ENCODE peak calls at places on chromosomes 16 and 17, in seven cellular contexts. D, R, N, G, X, V and F are unnamed samples.
A peak's percentile ranks its signal among the peaks of the same experiment; 100 is the strongest.

GRCh38 chr17:8490256-8491023 is 54.8 kb downstream of the NDEL1 start:
- DNase-seq in D (no peak), R (no peak), N (no peak), G (no peak), X (no peak), V (no peak), F (no peak)

GRCh38 chr17:14553847-14554246 is 253.0 kb downstream of the HS3ST3B1 start:
- DNase-seq in D (no peak), R (no peak), N (no peak), G (no peak), X (no peak), V (no peak), F (no peak)

GRCh38 chr17:40358323-40359038 is 6.1 kb downstream of the GJD3 start:
- DNase-seq in D (peak; percentile 92), R (peak; percentile 80), N (peak; percentile 88), G (peak; percentile 94), X (peak; percentile 70), V (peak; percentile 41), F (peak; percentile 83)

GRCh38 chr16:86668136-86668535 is 89.8 kb downstream of the FOXL1 start:
- DNase-seq in D (peak; percentile 66), R (peak; percentile 41), N (no peak), G (no peak), X (no peak), V (no peak), F (no peak)

GRCh38 chr16:83113317-83113716 is 486.5 kb downstream of the CDH13 start:
- DNase-seq in D (peak; percentile 51), R (peak; percentile 42), N (peak; percentile 28), G (no peak), X (no peak), V (no peak), F (no peak)

GRCh38 chr17:82518826-82519810 is at the start of gene FOXK2:
- DNase-seq in D (peak; percentile 97), R (peak; percentile 97), N (peak; percentile 98), G (peak; percentile 96), X (peak; percentile 96), V (peak; percentile 85), F (peak; percentile 93)

GRCh38 chr17:77316651-77317050 is 175.9 kb downstream of the SEC14L1 start:
- DNase-seq in D (no peak), R (no peak), N (no peak), G (no peak), X (no peak), V (no peak), F (no peak)

GRCh38 chr16:23025692-23026305 is 123.5 kb downstream of the USP31 start:
- DNase-seq in D (no peak), R (no peak), N (no peak), G (no peak), X (no peak), V (peak; percentile 39), F (no peak)

GRCh38 chr16:13559624-13560023 is 360.3 kb upstream of the ERCC4 start:
- DNase-seq in D (no peak), R (no peak), N (no peak), G (no peak), X (no peak), V (no peak), F (no peak)

GRCh38 chr16:54930034-54930938 is at the start of gene IRX5:
- DNase-seq in D (peak; percentile 96), R (peak; percentile 98), N (peak; percentile 54), G (no peak), X (peak; percentile 87), V (peak; percentile 94), F (peak; percentile 96)

GRCh38 chr16:79372504-79373184 is 227.9 kb downstream of the MAF start:
- DNase-seq in D (peak; percentile 57), R (no peak), N (no peak), G (peak; percentile 33), X (no peak), V (no peak), F (no peak)

GRCh38 chr16:80610489-80611156 is 69.8 kb downstream of the DYNLRB2 start:
- DNase-seq in D (no peak), R (no peak), N (no peak), G (no peak), X (no peak), V (no peak), F (no peak)

GRCh38 chr17:49968380-49969133 is 433 bp upstream of the DLX4 start:
- DNase-seq in D (peak; percentile 79), R (peak; percentile 91), N (peak; percentile 70), G (peak; percentile 82), X (peak; percentile 76), V (peak; percentile 5), F (peak; percentile 82)

GRCh38 chr17:55347341-55347740 is 74.3 kb downstream of the MMD start:
- DNase-seq in D (no peak), R (no peak), N (no peak), G (no peak), X (no peak), V (no peak), F (no peak)

GRCh38 chr16:51953541-51953940 is 593.4 kb downstream of the TOX3 start:
- DNase-seq in D (no peak), R (no peak), N (no peak), G (no peak), X (no peak), V (no peak), F (no peak)

GRCh38 chr17:73822371-73822770 is 178.1 kb upstream of the SDK2 start:
- DNase-seq in D (no peak), R (no peak), N (no peak), G (no peak), X (no peak), V (no peak), F (no peak)

GRCh38 chr17:71516149-71516548 is 604.7 kb upstream of the SOX9 start:
- DNase-seq in D (no peak), R (no peak), N (no peak), G (no peak), X (no peak), V (no peak), F (no peak)

GRCh38 chr17:14156689-14157088 is 80.0 kb downstream of the CDRT15 start:
- DNase-seq in D (peak; percentile 29), R (peak; percentile 9), N (no peak), G (no peak), X (no peak), V (peak; percentile 82), F (no peak)

GRCh38 chr17:16288860-16289571 is 64.3 kb downstream of the CENPV start:
- DNase-seq in D (peak; percentile 12), R (no peak), N (peak; percentile 24), G (no peak), X (no peak), V (no peak), F (no peak)

GRCh38 chr16:57480127-57480753 is 6.1 kb downstream of the DOK4 start:
- DNase-seq in D (peak; percentile 88), R (no peak), N (no peak), G (no peak), X (no peak), V (no peak), F (no peak)

GRCh38 chr17:76716146-76716833 is 5.5 kb upstream of the MXRA7 start:
- DNase-seq in D (peak; percentile 100), R (peak; percentile 93), N (no peak), G (peak; percentile 66), X (no peak), V (peak; percentile 100), F (no peak)

GRCh38 chr17:64622931-64623654 is 39.0 kb downstream of the SMURF2 start:
- DNase-seq in D (peak; percentile 72), R (no peak), N (no peak), G (no peak), X (no peak), V (peak; percentile 42), F (no peak)

GRCh38 chr17:82876149-82876548 is 36.3 kb upstream of the ZNF750 start:
- DNase-seq in D (peak; percentile 5), R (no peak), N (no peak), G (no peak), X (no peak), V (no peak), F (no peak)

GRCh38 chr16:49465661-49466528 is 92.3 kb downstream of the C16orf78 start:
- DNase-seq in D (no peak), R (no peak), N (no peak), G (no peak), X (no peak), V (no peak), F (no peak)

GRCh38 chr17:76495663-76496400 is 5.4 kb downstream of the RHBDF2 start:
- DNase-seq in D (no peak), R (peak; percentile 54), N (no peak), G (no peak), X (no peak), V (no peak), F (no peak)

GRCh38 chr16:54425068-54425467 is 138.5 kb upstream of the IRX3 start:
- DNase-seq in D (no peak), R (no peak), N (no peak), G (no peak), X (no peak), V (no peak), F (no peak)

GRCh38 chr16:81443688-81444447 is 740 bp upstream of the CMIP start:
- DNase-seq in D (no peak), R (no peak), N (no peak), G (no peak), X (no peak), V (no peak), F (no peak)

GRCh38 chr17:78168906-78169793 is 769 bp downstream of the SYNGR2 start:
- DNase-seq in D (no peak), R (peak; percentile 70), N (peak; percentile 83), G (peak; percentile 73), X (no peak), V (no peak), F (peak; percentile 38)

GRCh38 chr16:53413864-53414263 is 20.4 kb upstream of the RBL2 start:
- DNase-seq in D (no peak), R (no peak), N (no peak), G (no peak), X (no peak), V (no peak), F (no peak)

GRCh38 chr16:49473773-49474172 is 100.2 kb downstream of the C16orf78 start:
- DNase-seq in D (no peak), R (no peak), N (no peak), G (no peak), X (no peak), V (no peak), F (no peak)

GRCh38 chr17:14813649-14814048 is 451.5 kb downstream of the PMP22 start:
- DNase-seq in D (peak; percentile 33), R (no peak), N (no peak), G (peak; percentile 10), X (peak; percentile 5), V (no peak), F (peak; percentile 7)

GRCh38 chr17:5642752-5643151 is 58.4 kb upstream of the NLRP1 start:
- DNase-seq in D (no peak), R (no peak), N (no peak), G (no peak), X (no peak), V (no peak), F (no peak)

GRCh38 chr17:76333673-76334505 is 19.8 kb downstream of the PRPSAP1 start:
- DNase-seq in D (no peak), R (no peak), N (no peak), G (no peak), X (no peak), V (no peak), F (no peak)

GRCh38 chr17:61416540-61417363 is 17.1 kb downstream of the TBX2 start:
- DNase-seq in D (peak; percentile 92), R (peak; percentile 72), N (peak; percentile 75), G (peak; percentile 71), X (peak; percentile 46), V (no peak), F (peak; percentile 96)

GRCh38 chr17:75240394-75241142 is 20.8 kb downstream of the GGA3 start:
- DNase-seq in D (peak; percentile 40), R (peak; percentile 77), N (no peak), G (peak; percentile 61), X (peak; percentile 32), V (no peak), F (peak; percentile 26)

GRCh38 chr17:47223460-47223859 is 14.3 kb downstream of the MYL4 start:
- DNase-seq in D (no peak), R (no peak), N (no peak), G (no peak), X (no peak), V (no peak), F (no peak)